ENCODE peak calls at places on chromosomes 6 and 20, in ten cellular contexts. Y, V, O, C, P, T, Z, E, X and R are unnamed samples.
A peak's percentile ranks its signal among the peaks of the same experiment; 100 is the strongest.

GRCh38 chr6:28225056-28225834 is at the start of gene ZSCAN9:
- DNase-seq in Y (peak; percentile 33), V (peak; percentile 76), O (peak; percentile 89), C (peak; percentile 96), P (peak; percentile 78), T (peak; percentile 92), Z (peak; percentile 65), E (peak; percentile 82), X (peak; percentile 60), R (peak; percentile 78)

GRCh38 chr6:132300323-132300949 is 100.8 kb downstream of the MOXD1 start:
- DNase-seq in Y (no peak), V (no peak), O (peak; percentile 57), C (peak; percentile 80), P (peak; percentile 1), T (peak; percentile 28), Z (peak; percentile 21), E (peak; percentile 55), X (peak; percentile 28), R (peak; percentile 72)

GRCh38 chr6:219019-219570 is 73.2 kb upstream of the DUSP22 start:
- DNase-seq in Y (no peak), V (no peak), O (no peak), C (no peak), P (no peak), T (no peak), Z (no peak), E (no peak), X (no peak), R (no peak)

GRCh38 chr6:44976677-44977405 is 351.3 kb upstream of the RUNX2 start:
- DNase-seq in Y (no peak), V (no peak), O (peak; percentile 42), C (peak; percentile 9), P (no peak), T (no peak), Z (no peak), E (no peak), X (no peak), R (no peak)

GRCh38 chr20:479487-479886 is 17.2 kb upstream of the TBC1D20 start:
- DNase-seq in Y (no peak), V (no peak), O (peak; percentile 48), C (peak; percentile 17), P (no peak), T (no peak), Z (no peak), E (no peak), X (no peak), R (no peak)

GRCh38 chr6:75850026-75850385 is 101.0 kb downstream of the MYO6 start:
- DNase-seq in Y (no peak), V (no peak), O (no peak), C (peak; percentile 25), P (no peak), T (no peak), Z (no peak), E (no peak), X (no peak), R (peak; percentile 55)

GRCh38 chr20:53395188-53395923 is 198.3 kb downstream of the ZNF217 start:
- DNase-seq in Y (no peak), V (no peak), O (no peak), C (no peak), P (no peak), T (no peak), Z (no peak), E (no peak), X (no peak), R (no peak)

GRCh38 chr6:15033850-15034203 is 212.0 kb upstream of the JARID2 start:
- DNase-seq in Y (no peak), V (peak; percentile 9), O (no peak), C (no peak), P (no peak), T (no peak), Z (no peak), E (peak; percentile 14), X (no peak), R (no peak)

GRCh38 chr20:44023515-44024371 is 109.1 kb downstream of the TOX2 start:
- DNase-seq in Y (no peak), V (no peak), O (no peak), C (no peak), P (no peak), T (no peak), Z (no peak), E (no peak), X (no peak), R (no peak)

GRCh38 chr6:144338474-144338873 is 53.3 kb downstream of the UTRN start:
- DNase-seq in Y (no peak), V (no peak), O (no peak), C (no peak), P (no peak), T (no peak), Z (no peak), E (no peak), X (no peak), R (no peak)

GRCh38 chr6:169804427-169804826 is 53.0 kb downstream of the ERMARD start:
- DNase-seq in Y (no peak), V (no peak), O (no peak), C (no peak), P (no peak), T (no peak), Z (no peak), E (no peak), X (no peak), R (no peak)

GRCh38 chr6:139287868-139288267 is 3.9 kb downstream of the TXLNB start:
- DNase-seq in Y (no peak), V (no peak), O (no peak), C (no peak), P (no peak), T (no peak), Z (no peak), E (no peak), X (no peak), R (no peak)

GRCh38 chr20:60819511-60819910 is 432.6 kb upstream of the CDH4 start:
- DNase-seq in Y (no peak), V (no peak), O (no peak), C (no peak), P (no peak), T (no peak), Z (no peak), E (no peak), X (no peak), R (no peak)

GRCh38 chr6:159213401-159213800 is 44.2 kb downstream of the FNDC1 start:
- DNase-seq in Y (no peak), V (no peak), O (no peak), C (no peak), P (no peak), T (no peak), Z (no peak), E (no peak), X (no peak), R (no peak)

GRCh38 chr6:41428995-41429417 is 93.6 kb downstream of the NCR2 start:
- DNase-seq in Y (no peak), V (no peak), O (peak; percentile 29), C (peak; percentile 13), P (no peak), T (peak; percentile 82), Z (peak; percentile 75), E (no peak), X (no peak), R (no peak)

GRCh38 chr6:152893187-152893586 is 89.7 kb downstream of the FBXO5 start:
- DNase-seq in Y (no peak), V (no peak), O (no peak), C (no peak), P (no peak), T (no peak), Z (no peak), E (no peak), X (no peak), R (no peak)

GRCh38 chr6:145508107-145508506 is 227.2 kb downstream of the EPM2A start:
- DNase-seq in Y (no peak), V (no peak), O (no peak), C (peak; percentile 3), P (no peak), T (no peak), Z (no peak), E (no peak), X (no peak), R (no peak)

GRCh38 chr20:57397693-57398108 is 6.5 kb downstream of the RBM38 start:
- DNase-seq in Y (no peak), V (no peak), O (no peak), C (no peak), P (no peak), T (peak; percentile 26), Z (peak; percentile 66), E (no peak), X (no peak), R (peak; percentile 45)

GRCh38 chr20:41249781-41250281 is 67.7 kb downstream of the ZHX3 start:
- DNase-seq in Y (no peak), V (no peak), O (peak; percentile 69), C (peak; percentile 82), P (no peak), T (peak; percentile 34), Z (no peak), E (peak; percentile 21), X (no peak), R (peak; percentile 63)

GRCh38 chr6:44917430-44917829 is 410.7 kb upstream of the RUNX2 start:
- DNase-seq in Y (no peak), V (no peak), O (no peak), C (no peak), P (no peak), T (no peak), Z (no peak), E (no peak), X (no peak), R (no peak)

GRCh38 chr20:54132612-54133433 is 41.0 kb downstream of the CYP24A1 start:
- DNase-seq in Y (no peak), V (peak; percentile 17), O (peak; percentile 97), C (peak; percentile 98), P (no peak), T (no peak), Z (no peak), E (no peak), X (peak; percentile 86), R (no peak)

GRCh38 chr6:147699637-147700036 is 191.1 kb downstream of the SAMD5 start:
- DNase-seq in Y (no peak), V (no peak), O (peak; percentile 54), C (peak; percentile 22), P (no peak), T (no peak), Z (no peak), E (no peak), X (no peak), R (peak; percentile 53)

GRCh38 chr6:149508485-149508884 is 23.7 kb upstream of the ZC3H12D start:
- DNase-seq in Y (no peak), V (no peak), O (peak; percentile 14), C (no peak), P (no peak), T (no peak), Z (peak; percentile 68), E (no peak), X (no peak), R (no peak)

GRCh38 chr20:46350201-46350985 is 42.1 kb upstream of the CDH22 start:
- DNase-seq in Y (no peak), V (peak; percentile 27), O (peak; percentile 95), C (peak; percentile 86), P (no peak), T (no peak), Z (peak; percentile 61), E (peak; percentile 72), X (peak; percentile 63), R (no peak)

GRCh38 chr6:33824461-33825154 is 20.8 kb upstream of the MLN start:
- DNase-seq in Y (no peak), V (peak; percentile 53), O (no peak), C (peak; percentile 72), P (no peak), T (peak; percentile 58), Z (no peak), E (no peak), X (no peak), R (peak; percentile 69)